ENCODE peak calls at places on chromosomes 2 and 18, in six cellular contexts. I is PC-3, W is H9, X is PC-9, S is Karpas-422, E is fibroblast of lung. J is an unnamed sample.

GRCh38 chr2:218648473-218649100 is 10.8 kb downstream of the ZNF142 start:
- DNase-seq in E (peak; percentile 71), I (peak; percentile 80), S (peak; percentile 88), X (peak; percentile 46), W (peak; percentile 55), J (peak; percentile 74)

GRCh38 chr18:3453540-3454364 is 3.8 kb downstream of the TGIF1 start:
- DNase-seq in X (peak; percentile 83), W (no peak), S (peak; percentile 76), E (peak; percentile 99), I (peak; percentile 84), J (peak; percentile 74)

GRCh38 chr2:36981911-36982310 is 15.6 kb upstream of the STRN start:
- DNase-seq in I (no peak), W (no peak), X (no peak), S (no peak), E (no peak), J (no peak)

GRCh38 chr2:120966510-120967254 is 231.0 kb downstream of the GLI2 start:
- DNase-seq in X (no peak), S (no peak), W (no peak), I (no peak), E (no peak), J (no peak)

GRCh38 chr2:21256006-21256405 is 132.2 kb downstream of the TDRD15 start:
- DNase-seq in W (no peak), I (no peak), S (no peak), X (no peak), E (no peak), J (no peak)

GRCh38 chr18:79418236-79418635 is 22.5 kb downstream of the NFATC1 start:
- DNase-seq in X (no peak), W (no peak), S (no peak), E (no peak), I (no peak), J (no peak)

GRCh38 chr2:168247341-168248305 is at the start of gene STK39:
- DNase-seq in X (peak; percentile 58), E (peak; percentile 73), S (peak; percentile 90), W (peak; percentile 85), I (peak; percentile 80), J (peak; percentile 92)

GRCh38 chr2:3301001-3301400 is 76.6 kb downstream of the EIPR1 start:
- DNase-seq in I (no peak), E (no peak), X (no peak), W (no peak), S (no peak), J (no peak)

GRCh38 chr2:71235930-71236587 is 9.2 kb upstream of the PAIP2B start:
- DNase-seq in X (no peak), E (no peak), W (no peak), I (no peak), S (no peak), J (no peak)

GRCh38 chr18:4207383-4207782 is 247.7 kb downstream of the DLGAP1 start:
- DNase-seq in S (no peak), X (no peak), E (no peak), I (no peak), W (peak; percentile 37), J (no peak)

GRCh38 chr2:241808051-241808450 is 942 bp upstream of the NEU4 start:
- DNase-seq in E (no peak), X (no peak), I (no peak), S (no peak), W (peak; percentile 55), J (peak; percentile 46)

GRCh38 chr2:75403991-75404428 is 156.7 kb downstream of the EVA1A start:
- DNase-seq in X (no peak), I (peak; percentile 76), W (peak; percentile 38), S (peak; percentile 89), E (peak; percentile 66), J (peak; percentile 53)

GRCh38 chr18:78178812-78179211 is 800.8 kb upstream of the SALL3 start:
- DNase-seq in S (no peak), I (no peak), W (no peak), X (no peak), E (no peak), J (no peak)

GRCh38 chr2:63435080-63435479 is 153.2 kb downstream of the WDPCP start:
- DNase-seq in X (no peak), E (peak; percentile 8), S (no peak), W (no peak), I (no peak), J (no peak)
- H4K20me1 ChIP-seq in X (no peaks in the 10 kb centered on the region), E (no peaks in the 10 kb centered on the region), S (no peaks in the 10 kb centered on the region), W (no peaks in the 10 kb centered on the region), I (no peaks in the 10 kb centered on the region), J (no peaks in the 10 kb centered on the region)

GRCh38 chr2:30934071-30934470 is 126.8 kb upstream of the CAPN13 start:
- DNase-seq in X (no peak), W (no peak), I (no peak), S (no peak), E (no peak), J (no peak)
- H3K4me1 ChIP-seq in X (no peaks in the 10 kb centered on the region), W (peaks cover 8% of the 10 kb centered on the region), I (no peaks in the 10 kb centered on the region), S (peaks cover 3% of the 10 kb centered on the region), E (no peaks in the 10 kb centered on the region), J (no peaks in the 10 kb centered on the region)

GRCh38 chr2:56331810-56332209 is 148.0 kb downstream of the CCDC85A start:
- DNase-seq in S (no peak), X (no peak), E (no peak), I (no peak), W (no peak), J (no peak)

GRCh38 chr2:56325661-56326345 is 142.0 kb downstream of the CCDC85A start:
- DNase-seq in X (no peak), E (no peak), W (no peak), I (no peak), S (no peak), J (no peak)

DNA sequence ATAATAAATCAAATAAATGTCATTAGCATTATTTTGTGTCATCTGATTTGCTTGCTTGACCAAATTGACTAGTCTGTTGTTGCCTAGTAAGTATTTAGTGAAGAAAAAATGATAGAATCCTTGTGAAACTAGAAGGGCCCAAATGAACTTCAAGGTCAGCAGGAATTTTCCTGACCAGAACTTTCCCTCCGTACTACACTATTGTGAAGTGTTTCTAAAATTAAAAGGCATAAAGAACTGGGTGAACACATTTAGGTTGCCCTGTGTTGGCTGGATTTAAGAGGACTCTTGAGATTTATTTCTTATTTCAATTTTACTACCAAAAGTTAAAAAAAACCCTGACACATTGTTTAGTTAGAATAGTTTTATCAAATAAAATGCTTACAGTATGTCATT is 142.6 kb downstream of the CCDC85A start:
- DNase-seq in W (no peak), I (no peak), X (no peak), S (no peak), E (no peak), J (no peak)
- H3K9me3 ChIP-seq in W (no peaks in the 10 kb centered on the region), I (no peaks in the 10 kb centered on the region), X (no peaks in the 10 kb centered on the region), S (no peaks in the 10 kb centered on the region), E (no peaks in the 10 kb centered on the region), J (no peaks in the 10 kb centered on the region)

GRCh38 chr2:54497738-54498680 is 41.9 kb downstream of the SPTBN1 start:
- DNase-seq in W (peak; percentile 51), E (peak; percentile 57), I (peak; percentile 20), S (peak; percentile 61), X (no peak), J (peak; percentile 48)

GRCh38 chr2:54496920-54497319 is 40.8 kb downstream of the SPTBN1 start:
- DNase-seq in W (no peak), I (no peak), E (no peak), S (no peak), X (no peak), J (no peak)

GRCh38 chr2:54502731-54503130 is 46.6 kb downstream of the SPTBN1 start:
- DNase-seq in I (no peak), W (no peak), X (no peak), E (no peak), S (no peak), J (no peak)

GRCh38 chr2:54500404-54501147 is 44.4 kb downstream of the SPTBN1 start:
- DNase-seq in X (no peak), E (no peak), S (no peak), I (no peak), W (no peak), J (no peak)

DNA sequence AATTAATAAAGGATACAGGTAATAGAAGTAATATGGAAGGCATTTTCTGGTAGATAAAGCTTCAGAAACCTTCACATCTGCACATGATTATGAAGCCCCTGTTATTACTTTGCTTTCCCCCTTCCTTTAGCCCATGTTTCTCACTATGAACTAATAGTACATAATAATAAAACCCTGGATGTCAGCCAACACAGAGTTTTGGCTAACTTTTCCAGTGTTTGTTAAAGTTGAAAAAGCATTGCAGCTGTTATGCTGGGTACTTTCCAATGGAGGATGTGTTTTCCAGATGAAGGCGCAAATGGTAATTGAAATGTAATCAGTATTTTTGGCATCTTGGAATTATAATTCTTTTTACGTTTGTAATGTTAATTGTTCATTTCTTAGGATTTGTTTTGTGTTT is 43.5 kb downstream of the SPTBN1 start:
- DNase-seq in X (no peak), I (no peak), E (peak; percentile 84), S (no peak), W (no peak), J (no peak)
- H4K20me1 ChIP-seq in X (peaks cover 2% of the 10 kb centered on the region), I (no peaks in the 10 kb centered on the region), E (peaks cover 5% of the 10 kb centered on the region), S (no peaks in the 10 kb centered on the region), W (no peaks in the 10 kb centered on the region), J (peaks cover 23% of the 10 kb centered on the region)

GRCh38 chr2:26722911-26723310 is 30.4 kb downstream of the KCNK3 start:
- DNase-seq in I (no peak), E (no peak), X (no peak), W (no peak), S (no peak), J (no peak)

GRCh38 chr2:26724784-26725515 is 32.4 kb downstream of the KCNK3 start:
- DNase-seq in S (no peak), E (no peak), X (no peak), I (no peak), W (no peak), J (no peak)

GRCh38 chr2:26723475-26723874 is 31.0 kb downstream of the KCNK3 start:
- DNase-seq in I (no peak), S (no peak), X (no peak), W (no peak), E (no peak), J (no peak)

GRCh38 chr2:26725516-26725810 is 32.9 kb downstream of the KCNK3 start:
- DNase-seq in X (no peak), W (no peak), S (no peak), I (no peak), E (no peak), J (no peak)

GRCh38 chr2:26724004-26724750 is 31.7 kb downstream of the KCNK3 start:
- DNase-seq in W (no peak), S (no peak), X (peak; percentile 92), I (peak; percentile 84), E (peak; percentile 94), J (peak; percentile 48)
- H3K4me1 ChIP-seq in W (peaks cover 4% of the 10 kb centered on the region), S (no peaks in the 10 kb centered on the region), X (peaks cover 61% of the 10 kb centered on the region), I (peaks cover 34% of the 10 kb centered on the region), E (peaks cover 30% of the 10 kb centered on the region), J (peaks cover 37% of the 10 kb centered on the region)